ENCODE peak calls at places on chromosomes 2 and 18, in six cellular contexts. D, A, I, S, Y and C are unnamed samples.

GRCh38 chr18:76426738-76427305 is 68.2 kb downstream of the ZNF516 start:
- DNase-seq in D (no peak), A (no peak), I (peak), S (no peak), Y (peak), C (peak)

GRCh38 chr2:241851325-241852115 is 7.2 kb downstream of the PDCD1 start:
- DNase-seq in D (no peak), A (no peak), I (peak), S (no peak), Y (peak), C (no peak)

GRCh38 chr2:232349546-232349945 is 29.0 kb upstream of the ALPP start:
- DNase-seq in D (no peak), A (no peak), I (peak), S (no peak), Y (peak), C (no peak)

GRCh38 chr2:124112966-124113365 is 87.9 kb downstream of the CNTNAP5 start:
- DNase-seq in D (no peak), A (no peak), I (no peak), S (peak), Y (no peak), C (peak)

GRCh38 chr2:206289391-206289790 is 14.9 kb downstream of the ZDBF2 start:
- DNase-seq in D (no peak), A (no peak), I (no peak), S (no peak), Y (no peak), C (no peak)

GRCh38 chr2:190792956-190793888 is 87.4 kb upstream of the GLS start:
- DNase-seq in D (no peak), A (no peak), I (no peak), S (no peak), Y (no peak), C (no peak)

GRCh38 chr2:208686665-208687064 is 280.1 kb downstream of the PTH2R start:
- DNase-seq in D (no peak), A (no peak), I (no peak), S (no peak), Y (no peak), C (no peak)

GRCh38 chr2:30990736-30991135 is 147.5 kb downstream of the GALNT14 start:
- DNase-seq in D (no peak), A (no peak), I (no peak), S (no peak), Y (no peak), C (no peak)

GRCh38 chr18:44079602-44080001 is 601.1 kb upstream of the SETBP1 start:
- DNase-seq in D (no peak), A (peak), I (no peak), S (peak), Y (no peak), C (peak)

GRCh38 chr2:28352104-28352503 is 40.6 kb upstream of the FOSL2 start:
- DNase-seq in D (no peak), A (peak), I (no peak), S (no peak), Y (peak), C (no peak)

GRCh38 chr2:143885461-143885860 is 634.5 kb downstream of the ZEB2 start:
- DNase-seq in D (no peak), A (no peak), I (no peak), S (no peak), Y (no peak), C (no peak)

GRCh38 chr2:226079677-226080076 is 680.2 kb downstream of the NYAP2 start:
- DNase-seq in D (no peak), A (peak), I (no peak), S (peak), Y (no peak), C (peak)

GRCh38 chr2:105344704-105345345 is 7.5 kb downstream of the C2orf49 start:
- DNase-seq in D (no peak), A (peak), I (no peak), S (peak), Y (no peak), C (peak)

GRCh38 chr2:47518497-47519146 is 115.7 kb downstream of the MSH2 start:
- DNase-seq in D (no peak), A (no peak), I (no peak), S (no peak), Y (no peak), C (no peak)
- H3K4me3 ChIP-seq in D (no peak), A (no peak), I (no peak), S (no peak), Y (no peak), C (no peak)

GRCh38 chr18:32317651-32318050 is 127.8 kb downstream of the MEP1B start:
- DNase-seq in D (no peak), A (peak), I (no peak), S (peak), Y (no peak), C (peak)

GRCh38 chr18:32315881-32316280 is 126.0 kb downstream of the MEP1B start:
- DNase-seq in D (no peak), A (no peak), I (no peak), S (peak), Y (no peak), C (peak)

GRCh38 chr18:32321826-32322225 is 132.0 kb downstream of the MEP1B start:
- DNase-seq in D (no peak), A (no peak), I (no peak), S (no peak), Y (no peak), C (no peak)

GRCh38 chr18:32319084-32319483 is 129.2 kb downstream of the MEP1B start:
- DNase-seq in D (no peak), A (no peak), I (no peak), S (no peak), Y (no peak), C (no peak)

DNA sequence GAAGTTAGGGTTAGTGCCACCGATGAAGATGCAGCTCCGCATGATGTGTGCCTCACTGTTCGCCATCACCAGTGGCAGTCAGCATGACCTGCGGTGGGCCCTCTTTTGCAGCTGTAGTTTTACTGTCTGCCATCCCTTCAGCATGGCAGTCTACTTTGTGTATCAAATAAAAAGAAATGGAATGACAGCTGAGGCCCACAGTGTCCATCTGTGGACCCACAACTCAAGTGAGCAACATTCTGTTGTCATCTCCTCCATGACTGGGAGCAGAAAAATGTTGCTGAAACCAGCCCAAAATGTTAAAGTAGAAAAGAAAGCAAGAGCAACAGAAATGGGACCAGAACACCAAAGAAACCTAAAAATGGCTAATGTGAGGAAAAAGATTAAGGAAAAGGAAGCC is 128.7 kb downstream of the MEP1B start:
- DNase-seq in D (no peak), A (no peak), I (no peak), S (no peak), Y (no peak), C (no peak)
- H3K4me3 ChIP-seq in D (no peak), A (peak), I (no peak), S (no peak), Y (no peak), C (no peak)

GRCh38 chr18:22169011-22169888 is at the start of gene GATA6:
- DNase-seq in D (peak), A (peak), I (peak), S (peak), Y (peak), C (peak)
- H3K4me3 ChIP-seq in D (peak), A (peak), I (peak), S (peak), Y (peak), C (peak)

GRCh38 chr2:9656270-9656766 is 25.5 kb upstream of the YWHAQ start:
- DNase-seq in D (peak), A (peak), I (no peak), S (peak), Y (no peak), C (peak)
- H3K4me3 ChIP-seq in D (no peak), A (no peak), I (no peak), S (no peak), Y (no peak), C (no peak)

DNA sequence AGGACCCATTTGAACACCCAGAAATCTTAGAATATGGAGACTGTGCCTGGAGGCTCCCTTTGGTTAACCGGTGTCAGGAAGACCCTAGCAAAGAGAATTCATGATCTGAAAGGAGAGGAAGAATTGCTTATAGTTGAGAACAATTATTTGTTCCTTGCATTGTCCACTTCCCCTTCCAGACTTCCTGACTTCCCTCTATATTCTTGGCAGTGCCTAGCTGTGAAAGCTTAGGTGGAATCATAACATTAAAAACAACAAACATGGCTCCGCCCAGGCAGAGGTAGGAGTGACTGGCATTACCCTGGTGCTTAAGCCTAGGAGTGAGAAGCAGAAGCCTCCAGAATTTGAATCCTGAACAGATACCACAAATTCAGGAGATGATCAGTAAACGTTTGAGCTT is 1.9 kb downstream of the TTL start:
- DNase-seq in D (no peak), A (no peak), I (no peak), S (no peak), Y (no peak), C (no peak)
- H3K4me3 ChIP-seq in D (no peak), A (peak), I (no peak), S (peak), Y (peak), C (peak)

DNA sequence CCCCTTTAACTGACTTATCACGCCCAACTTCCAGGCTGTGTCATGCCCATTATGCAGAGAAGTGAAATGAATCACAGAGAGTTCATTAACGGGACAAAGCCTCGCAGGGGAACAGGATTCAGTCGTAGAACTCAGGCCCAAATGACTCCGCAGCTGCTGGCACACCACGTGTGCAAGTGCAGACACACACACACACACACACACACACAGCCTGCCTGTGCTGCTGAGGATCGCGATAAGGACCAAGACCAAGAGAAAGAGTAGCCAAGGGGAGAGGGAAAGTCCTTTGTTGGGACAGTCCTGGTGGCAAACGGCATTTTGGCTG is 90.0 kb upstream of the TAF1B start:
- DNase-seq in D (peak), A (peak), I (no peak), S (peak), Y (peak), C (peak)
- H3K4me3 ChIP-seq in D (no peak), A (peak), I (no peak), S (no peak), Y (no peak), C (peak)

DNA sequence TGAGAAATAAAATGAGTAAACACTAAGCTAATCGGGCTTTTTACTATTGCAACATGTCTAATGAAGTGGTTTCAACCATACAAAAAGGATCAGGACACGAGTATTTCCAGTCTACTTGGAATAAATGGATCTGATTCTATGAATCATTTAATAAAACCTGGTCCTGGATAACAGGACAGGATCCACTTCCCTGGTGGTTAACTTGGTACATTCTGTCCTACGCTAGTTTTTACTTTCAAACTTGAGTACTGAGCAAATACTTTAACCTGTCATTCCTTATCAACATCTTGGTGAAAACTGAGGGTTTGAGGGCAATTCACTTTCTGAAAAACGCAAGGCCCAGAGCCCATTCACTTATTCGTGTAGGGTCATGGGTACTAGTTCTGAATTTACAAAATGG is 33.5 kb downstream of the CHST10 start:
- DNase-seq in D (no peak), A (no peak), I (no peak), S (no peak), Y (no peak), C (no peak)
- H3K4me3 ChIP-seq in D (no peak), A (no peak), I (no peak), S (no peak), Y (no peak), C (no peak)

GRCh38 chr2:109333414-109334194 is 204.6 kb downstream of the SH3RF3 start:
- DNase-seq in D (peak), A (peak), I (no peak), S (no peak), Y (no peak), C (peak)

GRCh38 chr2:109332880-109333279 is 203.9 kb downstream of the SH3RF3 start:
- DNase-seq in D (no peak), A (no peak), I (no peak), S (no peak), Y (peak), C (no peak)

GRCh38 chr2:109330056-109330455 is 201.1 kb downstream of the SH3RF3 start:
- DNase-seq in D (no peak), A (peak), I (no peak), S (peak), Y (no peak), C (peak)

GRCh38 chr2:109331081-109331480 is 202.1 kb downstream of the SH3RF3 start:
- DNase-seq in D (no peak), A (peak), I (no peak), S (peak), Y (no peak), C (peak)

GRCh38 chr2:109331864-109332848 is 203.2 kb downstream of the SH3RF3 start:
- DNase-seq in D (peak), A (peak), I (no peak), S (peak), Y (peak), C (peak)
- H3K4me3 ChIP-seq in D (peak), A (peak), I (no peak), S (peak), Y (peak), C (no peak)

DNA sequence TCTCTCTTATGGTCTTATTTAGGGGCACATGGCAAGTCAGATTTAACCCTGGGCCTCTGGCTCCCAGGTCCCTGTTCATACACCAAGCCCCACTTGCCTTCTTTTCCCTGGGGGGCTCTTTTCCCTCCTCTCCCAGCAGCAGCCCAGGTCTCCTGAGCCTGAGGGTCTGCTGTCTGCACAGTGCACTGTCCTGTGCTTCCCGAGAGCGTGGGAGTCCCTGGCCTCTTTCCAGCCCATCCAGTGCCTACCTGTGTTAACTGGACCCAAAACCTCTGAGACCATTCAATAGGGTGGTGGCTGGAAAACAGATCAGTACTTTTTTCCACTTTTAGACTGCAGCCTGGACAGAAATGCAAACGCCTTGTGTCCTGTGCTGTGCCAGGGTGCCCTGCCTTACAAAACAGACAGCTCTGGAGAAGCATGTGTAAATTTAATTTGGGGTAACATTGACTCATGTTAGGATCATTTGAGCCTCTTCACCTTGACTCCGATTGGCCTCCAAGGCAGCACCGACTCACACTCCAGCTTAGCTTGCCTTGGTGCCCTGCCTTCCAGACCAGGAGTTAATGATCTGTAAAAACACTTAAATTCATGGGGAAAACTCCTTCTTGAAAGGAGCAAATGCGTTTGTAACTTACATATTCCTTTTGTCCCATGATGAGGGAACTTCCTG is 34.3 kb downstream of the TWIST2 start:
- DNase-seq in D (no peak), A (no peak), I (no peak), S (no peak), Y (no peak), C (no peak)
- H3K4me3 ChIP-seq in D (no peak), A (peak), I (no peak), S (no peak), Y (no peak), C (no peak)

GRCh38 chr18:67232991-67233390 is 283.5 kb downstream of the DSEL start:
- DNase-seq in D (no peak), A (peak), I (no peak), S (peak), Y (no peak), C (peak)

GRCh38 chr18:67232406-67232805 is 284.1 kb downstream of the DSEL start:
- DNase-seq in D (no peak), A (peak), I (no peak), S (peak), Y (no peak), C (peak)
- H3K4me3 ChIP-seq in D (no peak), A (peak), I (no peak), S (no peak), Y (no peak), C (no peak)